ENCODE peak calls at places on chromosome 14, in ten cellular contexts. One of them, this sample, is unnamed.

GRCh38 chr14:24817638-24818053 is 183.7 kb upstream of the GZMB start:
- DNase-seq in spleen: no peak
- DNase-seq in prostate gland: no peak
- DNase-seq in transverse colon: peak
- DNase-seq in suprapubic skin: no peak
- DNase-seq in stomach: no peak
- DNase-seq in breast epithelium: no peak
- DNase-seq in endothelial cell of umbilical vein: no peak
- DNase-seq in GM12891: no peak
- DNase-seq in GM12878: no peak
- DNase-seq in this sample: no peak

GRCh38 chr14:36070056-36071043 is 106.2 kb downstream of the PTCSC3 start:
- DNase-seq in GM12891: no peak
- DNase-seq in endothelial cell of umbilical vein: peak
- DNase-seq in stomach: peak
- DNase-seq in GM12878: no peak
- DNase-seq in suprapubic skin: no peak
- DNase-seq in prostate gland: peak
- DNase-seq in spleen: no peak
- DNase-seq in breast epithelium: peak
- DNase-seq in transverse colon: peak
- DNase-seq in this sample: no peak

GRCh38 chr14:75999511-76000190 is 14.1 kb downstream of the IFT43 start:
- DNase-seq in stomach: no peak
- DNase-seq in breast epithelium: no peak
- DNase-seq in suprapubic skin: no peak
- DNase-seq in GM12878: no peak
- DNase-seq in endothelial cell of umbilical vein: no peak
- DNase-seq in prostate gland: no peak
- DNase-seq in transverse colon: no peak
- DNase-seq in spleen: no peak
- DNase-seq in GM12891: no peak
- DNase-seq in this sample: no peak

GRCh38 chr14:40841886-40842285 is 764.8 kb upstream of the LRFN5 start:
- DNase-seq in prostate gland: no peak
- DNase-seq in suprapubic skin: no peak
- DNase-seq in stomach: no peak
- DNase-seq in breast epithelium: no peak
- DNase-seq in GM12878: no peak
- DNase-seq in GM12891: no peak
- DNase-seq in transverse colon: no peak
- DNase-seq in spleen: no peak
- DNase-seq in endothelial cell of umbilical vein: no peak
- DNase-seq in this sample: no peak

GRCh38 chr14:57189070-57189469 is 79.6 kb downstream of the EXOC5 start:
- DNase-seq in breast epithelium: no peak
- DNase-seq in transverse colon: no peak
- DNase-seq in stomach: no peak
- DNase-seq in prostate gland: no peak
- DNase-seq in GM12878: no peak
- DNase-seq in GM12891: no peak
- DNase-seq in suprapubic skin: no peak
- DNase-seq in spleen: no peak
- DNase-seq in endothelial cell of umbilical vein: no peak
- DNase-seq in this sample: no peak

GRCh38 chr14:94331462-94331861 is 8.3 kb upstream of the SERPINA6 start:
- DNase-seq in suprapubic skin: no peak
- DNase-seq in GM12878: no peak
- DNase-seq in transverse colon: no peak
- DNase-seq in GM12891: no peak
- DNase-seq in spleen: no peak
- DNase-seq in breast epithelium: no peak
- DNase-seq in prostate gland: no peak
- DNase-seq in endothelial cell of umbilical vein: no peak
- DNase-seq in stomach: no peak
- DNase-seq in this sample: no peak

GRCh38 chr14:44586910-44587309 is 79.8 kb upstream of the FSCB start:
- DNase-seq in breast epithelium: no peak
- DNase-seq in spleen: no peak
- DNase-seq in endothelial cell of umbilical vein: no peak
- DNase-seq in suprapubic skin: no peak
- DNase-seq in stomach: no peak
- DNase-seq in GM12891: no peak
- DNase-seq in transverse colon: no peak
- DNase-seq in prostate gland: no peak
- DNase-seq in GM12878: no peak
- DNase-seq in this sample: no peak

GRCh38 chr14:59631237-59631636 is 54.6 kb upstream of the CCDC175 start:
- DNase-seq in prostate gland: no peak
- DNase-seq in GM12891: no peak
- DNase-seq in endothelial cell of umbilical vein: no peak
- DNase-seq in stomach: no peak
- DNase-seq in GM12878: no peak
- DNase-seq in transverse colon: no peak
- DNase-seq in breast epithelium: no peak
- DNase-seq in suprapubic skin: no peak
- DNase-seq in spleen: no peak
- DNase-seq in this sample: no peak

GRCh38 chr14:73753887-73754880 is 40.0 kb upstream of the PNMA1 start:
- DNase-seq in GM12891: no peak
- DNase-seq in breast epithelium: no peak
- DNase-seq in GM12878: peak
- DNase-seq in prostate gland: no peak
- DNase-seq in spleen: peak
- DNase-seq in suprapubic skin: no peak
- DNase-seq in endothelial cell of umbilical vein: peak
- DNase-seq in stomach: no peak
- DNase-seq in transverse colon: peak
- DNase-seq in this sample: no peak

GRCh38 chr14:73753043-73753886 is 39.1 kb upstream of the PNMA1 start:
- DNase-seq in breast epithelium: no peak
- DNase-seq in stomach: peak
- DNase-seq in endothelial cell of umbilical vein: peak
- DNase-seq in GM12878: no peak
- DNase-seq in spleen: peak
- DNase-seq in GM12891: no peak
- DNase-seq in suprapubic skin: no peak
- DNase-seq in transverse colon: peak
- DNase-seq in prostate gland: no peak
- DNase-seq in this sample: no peak

GRCh38 chr14:73754911-73755360 is 40.8 kb upstream of the PNMA1 start:
- DNase-seq in stomach: peak
- DNase-seq in transverse colon: peak
- DNase-seq in prostate gland: peak
- DNase-seq in GM12891: no peak
- DNase-seq in spleen: peak
- DNase-seq in GM12878: no peak
- DNase-seq in endothelial cell of umbilical vein: peak
- DNase-seq in suprapubic skin: no peak
- DNase-seq in breast epithelium: no peak
- DNase-seq in this sample: no peak

GRCh38 chr14:73757381-73757780 is 43.2 kb upstream of the PNMA1 start:
- DNase-seq in stomach: no peak
- DNase-seq in GM12891: no peak
- DNase-seq in suprapubic skin: no peak
- DNase-seq in spleen: peak
- DNase-seq in prostate gland: no peak
- DNase-seq in GM12878: no peak
- DNase-seq in transverse colon: no peak
- DNase-seq in endothelial cell of umbilical vein: no peak
- DNase-seq in breast epithelium: no peak
- DNase-seq in this sample: no peak

DNA sequence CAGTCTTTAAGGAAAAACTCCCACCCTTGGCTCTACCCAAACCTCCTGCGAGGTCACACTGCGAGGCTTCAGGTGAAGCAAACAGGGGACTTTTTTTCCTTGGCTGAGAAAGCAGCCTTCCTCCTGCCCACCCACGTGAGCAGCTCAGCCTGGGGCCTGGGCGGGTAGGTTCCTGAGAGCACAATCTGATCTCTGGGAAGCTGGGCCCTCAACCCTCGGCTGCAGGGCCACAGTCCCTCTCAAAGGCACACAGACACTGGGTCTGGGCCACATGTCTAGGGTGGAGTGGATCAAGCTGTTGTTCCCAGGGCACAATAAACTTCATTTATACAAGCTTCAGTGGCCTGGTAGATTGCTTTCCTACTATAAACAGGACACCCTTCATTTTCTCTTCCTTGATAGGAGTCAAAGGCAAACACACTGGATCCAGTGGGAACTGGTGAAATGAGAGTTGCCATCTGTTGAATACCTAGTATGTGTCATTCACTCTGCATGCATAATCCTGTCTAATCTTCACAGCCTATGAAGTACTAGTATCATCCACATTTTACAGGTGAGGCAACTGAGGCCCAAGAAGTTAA is 41.3 kb upstream of the PNMA1 start:
- DNase-seq in GM12878: no peak
- DNase-seq in stomach: peak
- DNase-seq in spleen: peak
- DNase-seq in transverse colon: peak
- DNase-seq in breast epithelium: no peak
- DNase-seq in GM12891: no peak
- DNase-seq in suprapubic skin: no peak
- DNase-seq in endothelial cell of umbilical vein: peak
- DNase-seq in prostate gland: peak
- DNase-seq in this sample: no peak
- TF ChIP-seq POLR2AphosphoS5 in GM12878: no peak
- TF ChIP-seq POLR2AphosphoS5 in stomach: no peak
- TF ChIP-seq POLR2AphosphoS5 in spleen: no peak
- TF ChIP-seq POLR2AphosphoS5 in transverse colon: peak
- TF ChIP-seq POLR2AphosphoS5 in breast epithelium: no peak
- TF ChIP-seq POLR2AphosphoS5 in GM12891: no peak
- TF ChIP-seq POLR2AphosphoS5 in suprapubic skin: peak
- TF ChIP-seq POLR2AphosphoS5 in endothelial cell of umbilical vein: no peak
- TF ChIP-seq POLR2AphosphoS5 in prostate gland: peak
- TF ChIP-seq POLR2AphosphoS5 in this sample: peak

DNA sequence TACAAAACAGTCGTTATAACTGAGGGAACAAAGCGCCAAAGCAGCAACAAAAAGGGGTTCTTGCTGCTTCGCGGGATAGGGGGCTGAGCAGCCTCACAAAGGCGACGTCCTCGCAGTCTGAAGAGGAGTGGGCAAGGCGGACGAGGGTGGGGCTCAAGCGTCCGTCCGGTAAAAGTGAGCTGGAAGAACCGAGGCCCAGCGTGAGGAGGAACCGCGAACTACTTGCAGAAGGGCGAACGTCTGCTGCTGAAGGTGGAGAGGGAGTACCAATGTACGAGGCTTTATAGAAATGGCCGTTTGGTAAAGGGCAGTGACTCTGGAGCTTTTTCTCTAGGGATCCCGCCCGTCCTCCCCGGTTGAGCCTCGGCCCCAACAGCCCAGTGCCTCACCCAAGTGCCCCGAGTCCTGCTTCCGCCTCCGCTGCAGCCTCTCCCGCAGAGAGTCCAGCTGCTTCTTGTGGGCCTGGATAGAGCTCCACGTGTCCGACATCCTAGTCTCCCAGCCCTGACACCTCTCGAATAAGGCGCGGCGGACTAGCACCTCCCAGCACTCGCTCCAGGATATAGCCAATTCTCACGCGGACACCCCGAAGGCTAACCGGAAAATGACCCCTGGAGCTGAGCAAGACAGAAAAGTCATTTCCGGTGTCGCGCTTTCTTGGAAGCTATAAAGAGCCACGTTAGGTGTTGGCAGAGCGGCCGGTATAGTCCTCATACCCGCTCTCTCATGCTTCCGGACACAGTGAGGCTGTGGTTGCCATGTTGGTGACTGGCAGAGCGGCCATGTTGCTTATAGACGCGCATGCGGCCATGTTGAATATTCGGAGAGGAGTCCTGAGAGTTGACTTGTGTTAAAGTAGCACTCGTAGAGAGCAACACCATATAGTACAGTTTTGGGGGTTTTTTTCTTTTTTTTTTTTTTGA is at the start of gene METTL3:
- DNase-seq in endothelial cell of umbilical vein: peak
- DNase-seq in prostate gland: peak
- DNase-seq in transverse colon: peak
- DNase-seq in suprapubic skin: peak
- DNase-seq in spleen: peak
- DNase-seq in GM12878: peak
- DNase-seq in stomach: peak
- DNase-seq in breast epithelium: peak
- DNase-seq in GM12891: peak
- DNase-seq in this sample: peak
- TF ChIP-seq POLR2A in endothelial cell of umbilical vein: peak
- TF ChIP-seq POLR2A in prostate gland: peak
- TF ChIP-seq POLR2A in transverse colon: peak
- TF ChIP-seq POLR2A in suprapubic skin: peak
- TF ChIP-seq POLR2A in spleen: no peak
- TF ChIP-seq POLR2A in GM12878: peak
- TF ChIP-seq POLR2A in stomach: no peak
- TF ChIP-seq POLR2A in breast epithelium: no peak
- TF ChIP-seq POLR2A in GM12891: peak
- TF ChIP-seq POLR2A in this sample: peak

GRCh38 chr14:100107236-100107635 is 42.0 kb downstream of the EVL start:
- DNase-seq in spleen: no peak
- DNase-seq in transverse colon: no peak
- DNase-seq in GM12891: no peak
- DNase-seq in endothelial cell of umbilical vein: no peak
- DNase-seq in GM12878: no peak
- DNase-seq in breast epithelium: peak
- DNase-seq in prostate gland: no peak
- DNase-seq in stomach: no peak
- DNase-seq in suprapubic skin: no peak
- DNase-seq in this sample: no peak

GRCh38 chr14:100106661-100107112 is 41.5 kb downstream of the EVL start:
- DNase-seq in spleen: no peak
- DNase-seq in endothelial cell of umbilical vein: peak
- DNase-seq in GM12878: no peak
- DNase-seq in suprapubic skin: no peak
- DNase-seq in GM12891: no peak
- DNase-seq in breast epithelium: peak
- DNase-seq in stomach: no peak
- DNase-seq in prostate gland: no peak
- DNase-seq in transverse colon: no peak
- DNase-seq in this sample: no peak

GRCh38 chr14:100109594-100109955 is 44.4 kb downstream of the EVL start:
- DNase-seq in transverse colon: no peak
- DNase-seq in stomach: no peak
- DNase-seq in GM12891: no peak
- DNase-seq in spleen: no peak
- DNase-seq in breast epithelium: peak
- DNase-seq in prostate gland: no peak
- DNase-seq in suprapubic skin: no peak
- DNase-seq in GM12878: no peak
- DNase-seq in endothelial cell of umbilical vein: no peak
- DNase-seq in this sample: no peak

GRCh38 chr14:100108840-100109593 is 43.8 kb downstream of the EVL start:
- DNase-seq in GM12878: no peak
- DNase-seq in transverse colon: no peak
- DNase-seq in GM12891: no peak
- DNase-seq in breast epithelium: peak
- DNase-seq in spleen: no peak
- DNase-seq in endothelial cell of umbilical vein: no peak
- DNase-seq in suprapubic skin: no peak
- DNase-seq in stomach: no peak
- DNase-seq in prostate gland: no peak
- DNase-seq in this sample: no peak

GRCh38 chr14:100108042-100108825 is 43.0 kb downstream of the EVL start:
- DNase-seq in GM12891: peak
- DNase-seq in suprapubic skin: peak
- DNase-seq in GM12878: peak
- DNase-seq in transverse colon: peak
- DNase-seq in breast epithelium: peak
- DNase-seq in endothelial cell of umbilical vein: peak
- DNase-seq in prostate gland: peak
- DNase-seq in stomach: peak
- DNase-seq in spleen: peak
- DNase-seq in this sample: peak
- TF ChIP-seq POLR2AphosphoS5 in GM12891: no peak
- TF ChIP-seq POLR2AphosphoS5 in suprapubic skin: no peak
- TF ChIP-seq POLR2AphosphoS5 in GM12878: no peak
- TF ChIP-seq POLR2AphosphoS5 in transverse colon: no peak
- TF ChIP-seq POLR2AphosphoS5 in breast epithelium: peak
- TF ChIP-seq POLR2AphosphoS5 in endothelial cell of umbilical vein: peak
- TF ChIP-seq POLR2AphosphoS5 in prostate gland: no peak
- TF ChIP-seq POLR2AphosphoS5 in stomach: peak
- TF ChIP-seq POLR2AphosphoS5 in spleen: peak
- TF ChIP-seq POLR2AphosphoS5 in this sample: no peak

GRCh38 chr14:104865069-104865630 is at the start of gene CEP170B:
- DNase-seq in transverse colon: no peak
- DNase-seq in stomach: peak
- DNase-seq in GM12891: peak
- DNase-seq in spleen: peak
- DNase-seq in GM12878: no peak
- DNase-seq in prostate gland: peak
- DNase-seq in breast epithelium: no peak
- DNase-seq in endothelial cell of umbilical vein: peak
- DNase-seq in suprapubic skin: no peak
- DNase-seq in this sample: peak
- TF ChIP-seq POLR2A in transverse colon: no peak
- TF ChIP-seq POLR2A in stomach: no peak
- TF ChIP-seq POLR2A in GM12891: no peak
- TF ChIP-seq POLR2A in spleen: no peak
- TF ChIP-seq POLR2A in GM12878: no peak
- TF ChIP-seq POLR2A in prostate gland: no peak
- TF ChIP-seq POLR2A in breast epithelium: no peak
- TF ChIP-seq POLR2A in endothelial cell of umbilical vein: no peak
- TF ChIP-seq POLR2A in suprapubic skin: no peak
- TF ChIP-seq POLR2A in this sample: no peak

This sample was measured in GM12892.